ENCODE peak calls at places on chromosomes 6 and 20, in ten cellular contexts. One of them, this sample, is unnamed.

GRCh38 chr6:107173779-107174178 is 58.5 kb upstream of the BEND3 start:
- DNase-seq in cardiac muscle cell: no peak
- DNase-seq in mucosa of gallbladder: no peak
- DNase-seq in EL: peak
- DNase-seq in left colon: no peak
- DNase-seq in DMS53: no peak
- DNase-seq in HT1080: no peak
- DNase-seq in brain microvascular endothelial cell: peak
- DNase-seq in D341Med: no peak
- DNase-seq in pancreas: no peak
- DNase-seq in this sample: no peak

GRCh38 chr6:170545405-170545804 is 7.7 kb downstream of the PSMB1 start:
- DNase-seq in cardiac muscle cell: no peak
- DNase-seq in mucosa of gallbladder: no peak
- DNase-seq in EL: peak
- DNase-seq in left colon: no peak
- DNase-seq in DMS53: peak
- DNase-seq in HT1080: no peak
- DNase-seq in brain microvascular endothelial cell: no peak
- DNase-seq in D341Med: no peak
- DNase-seq in pancreas: no peak
- DNase-seq in this sample: no peak

GRCh38 chr20:47438464-47439381 is 63.0 kb upstream of the NCOA3 start:
- DNase-seq in cardiac muscle cell: no peak
- DNase-seq in mucosa of gallbladder: peak
- DNase-seq in EL: no peak
- DNase-seq in left colon: peak
- DNase-seq in DMS53: peak
- DNase-seq in HT1080: no peak
- DNase-seq in brain microvascular endothelial cell: no peak
- DNase-seq in D341Med: no peak
- DNase-seq in pancreas: no peak
- DNase-seq in this sample: no peak

GRCh38 chr20:44491635-44492395 is 16.1 kb downstream of the TTPAL start:
- DNase-seq in cardiac muscle cell: no peak
- DNase-seq in mucosa of gallbladder: no peak
- DNase-seq in EL: peak
- DNase-seq in left colon: no peak
- DNase-seq in DMS53: no peak
- DNase-seq in HT1080: no peak
- DNase-seq in brain microvascular endothelial cell: peak
- DNase-seq in D341Med: no peak
- DNase-seq in pancreas: no peak
- DNase-seq in this sample: no peak

GRCh38 chr20:53513489-53514298 is 79.9 kb downstream of the ZNF217 start:
- DNase-seq in cardiac muscle cell: no peak
- DNase-seq in mucosa of gallbladder: no peak
- DNase-seq in EL: no peak
- DNase-seq in left colon: peak
- DNase-seq in DMS53: peak
- DNase-seq in HT1080: no peak
- DNase-seq in brain microvascular endothelial cell: no peak
- DNase-seq in D341Med: no peak
- DNase-seq in pancreas: no peak
- DNase-seq in this sample: no peak

GRCh38 chr6:169844946-169845345 is 93.5 kb downstream of the ERMARD start:
- DNase-seq in cardiac muscle cell: no peak
- DNase-seq in mucosa of gallbladder: no peak
- DNase-seq in EL: no peak
- DNase-seq in left colon: no peak
- DNase-seq in DMS53: no peak
- DNase-seq in HT1080: no peak
- DNase-seq in brain microvascular endothelial cell: no peak
- DNase-seq in D341Med: no peak
- DNase-seq in pancreas: peak
- DNase-seq in this sample: no peak

GRCh38 chr6:80767808-80768207 is 661.3 kb downstream of the BCKDHB start:
- DNase-seq in cardiac muscle cell: no peak
- DNase-seq in mucosa of gallbladder: no peak
- DNase-seq in EL: peak
- DNase-seq in left colon: no peak
- DNase-seq in DMS53: no peak
- DNase-seq in HT1080: peak
- DNase-seq in brain microvascular endothelial cell: peak
- DNase-seq in D341Med: no peak
- DNase-seq in pancreas: no peak
- DNase-seq in this sample: peak

GRCh38 chr20:22561965-22562581 is 22.3 kb downstream of the FOXA2 start:
- DNase-seq in cardiac muscle cell: no peak
- DNase-seq in mucosa of gallbladder: no peak
- DNase-seq in EL: no peak
- DNase-seq in left colon: no peak
- DNase-seq in DMS53: no peak
- DNase-seq in HT1080: no peak
- DNase-seq in brain microvascular endothelial cell: no peak
- DNase-seq in D341Med: no peak
- DNase-seq in pancreas: no peak
- DNase-seq in this sample: no peak

GRCh38 chr20:52259295-52259694 is 67.7 kb upstream of the ZFP64 start:
- DNase-seq in cardiac muscle cell: no peak
- DNase-seq in mucosa of gallbladder: no peak
- DNase-seq in EL: no peak
- DNase-seq in left colon: no peak
- DNase-seq in DMS53: no peak
- DNase-seq in HT1080: no peak
- DNase-seq in brain microvascular endothelial cell: no peak
- DNase-seq in D341Med: no peak
- DNase-seq in pancreas: no peak
- DNase-seq in this sample: no peak